ENCODE peak calls at places on chromosomes 7 and 10, in five cellular contexts. G is IMR-90, C is Karpas-422, E is HCT116, F is fibroblast of lung. S is an unnamed sample.

GRCh38 chr10:70657036-70657435 is 15.3 kb upstream of the ADAMTS14 start:
- DNase-seq in G (peak; percentile 19), C (no peak), E (no peak), F (no peak), S (no peak)

GRCh38 chr10:35819736-35820135 is 177.6 kb upstream of the FZD8 start:
- DNase-seq in G (no peak), C (no peak), E (no peak), F (no peak), S (no peak)

GRCh38 chr7:91411062-91411461 is 146.8 kb downstream of the FZD1 start:
- DNase-seq in G (no peak), C (peak; percentile 45), E (no peak), F (peak; percentile 42), S (no peak)

GRCh38 chr7:262251-262572 is 27.8 kb upstream of the FOXL3 start:
- DNase-seq in G (no peak), C (no peak), E (no peak), F (no peak), S (no peak)

GRCh38 chr7:574661-575395 is 55.2 kb upstream of the PDGFA start:
- DNase-seq in G (no peak), C (no peak), E (no peak), F (no peak), S (no peak)

GRCh38 chr7:50349399-50349798 is 44.9 kb downstream of the IKZF1 start:
- DNase-seq in G (no peak), C (no peak), E (no peak), F (no peak), S (no peak)

GRCh38 chr7:159109092-159110035 is 35.3 kb downstream of the VIPR2 start:
- DNase-seq in G (no peak), C (no peak), E (no peak), F (peak; percentile 2), S (no peak)

GRCh38 chr10:117666131-117666530 is 123.6 kb downstream of the EMX2 start:
- DNase-seq in G (no peak), C (no peak), E (no peak), F (no peak), S (no peak)

GRCh38 chr10:60446070-60446833 is 56.6 kb upstream of the ANK3 start:
- DNase-seq in G (no peak), C (no peak), E (no peak), F (no peak), S (no peak)

GRCh38 chr10:33034931-33035330 is 76.9 kb upstream of the ITGB1 start:
- DNase-seq in G (no peak), C (no peak), E (no peak), F (no peak), S (no peak)

GRCh38 chr7:15648461-15648961 is 38.0 kb downstream of the MEOX2 start:
- DNase-seq in G (no peak), C (no peak), E (no peak), F (no peak), S (no peak)

GRCh38 chr10:103040424-103040823 is 122.3 kb downstream of the CNNM2 start:
- DNase-seq in G (peak; percentile 97), C (no peak), E (no peak), F (no peak), S (no peak)

GRCh38 chr10:120583424-120584108 is 126.5 kb downstream of the PLPP4 start:
- DNase-seq in G (no peak), C (no peak), E (no peak), F (no peak), S (no peak)

GRCh38 chr7:111835066-111835465 is 272.8 kb upstream of the IMMP2L start:
- DNase-seq in G (peak; percentile 89), C (no peak), E (no peak), F (peak; percentile 81), S (no peak)

GRCh38 chr7:77831481-77831880 is 32.9 kb downstream of the PHTF2 start:
- DNase-seq in G (no peak), C (no peak), E (no peak), F (no peak), S (no peak)

GRCh38 chr7:36521911-36522310 is 132.2 kb downstream of the ANLN start:
- DNase-seq in G (no peak), C (no peak), E (no peak), F (no peak), S (no peak)

GRCh38 chr10:18085855-18086254 is 54.4 kb upstream of the CACNB2 start:
- DNase-seq in G (no peak), C (no peak), E (no peak), F (no peak), S (no peak)

GRCh38 chr10:77328272-77328816 is 309.3 kb downstream of the KCNMA1 start:
- DNase-seq in G (peak; percentile 48), C (peak; percentile 59), E (no peak), F (peak; percentile 49), S (no peak)

GRCh38 chr7:141573511-141573910 is 22.3 kb downstream of the AGK start:
- DNase-seq in G (no peak), C (no peak), E (no peak), F (no peak), S (no peak)

GRCh38 chr10:61855771-61856170 is 45.7 kb upstream of the ARID5B start:
- DNase-seq in G (no peak), C (no peak), E (no peak), F (no peak), S (no peak)

GRCh38 chr10:113920819-113921345 is 66.4 kb downstream of the NHLRC2 start:
- DNase-seq in G (no peak), C (no peak), E (no peak), F (no peak), S (no peak)

GRCh38 chr7:90677742-90678439 is 81.8 kb downstream of the CDK14 start:
- DNase-seq in G (peak; percentile 34), C (no peak), E (no peak), F (no peak), S (no peak)

GRCh38 chr7:16532272-16532671 is 5.6 kb downstream of the LRRC72 start:
- DNase-seq in G (no peak), C (no peak), E (no peak), F (no peak), S (no peak)

GRCh38 chr10:78572565-78572964 is 496.2 kb upstream of the ZMIZ1 start:
- DNase-seq in G (no peak), C (no peak), E (no peak), F (peak; percentile 42), S (no peak)

GRCh38 chr7:83162402-83163256 is at the start of gene PCLO:
- DNase-seq in G (peak; percentile 3), C (no peak), E (peak; percentile 92), F (peak; percentile 33), S (peak; percentile 98)
- H2AFZ ChIP-seq in G (peak within 1 kb of the TSS; percentile 89), C (no peak within 1 kb of the TSS), E (peak within 1 kb of the TSS; percentile 95), F (peak within 1 kb of the TSS; percentile 53), S (peak within 1 kb of the TSS; percentile 97)

GRCh38 chr10:72089618-72090017 is 1.3 kb upstream of the SPOCK2 start:
- DNase-seq in G (no peak), C (no peak), E (no peak), F (peak; percentile 50), S (no peak)

GRCh38 chr10:72090326-72090725 is 2.0 kb upstream of the SPOCK2 start:
- DNase-seq in G (no peak), C (no peak), E (no peak), F (no peak), S (peak; percentile 87)

GRCh38 chr10:72087969-72088878 is at the start of gene SPOCK2:
- DNase-seq in G (no peak), C (no peak), E (no peak), F (peak; percentile 7), S (peak; percentile 26)

GRCh38 chr10:72087392-72087968 is 871 bp downstream of the SPOCK2 start:
- DNase-seq in G (no peak), C (no peak), E (no peak), F (no peak), S (no peak)

GRCh38 chr10:72088879-72089585 is 681 bp upstream of the SPOCK2 start:
- DNase-seq in G (no peak), C (no peak), E (no peak), F (peak; percentile 60), S (peak; percentile 1)
- H2AFZ ChIP-seq in G (no peak overlapping the region), C (no peak overlapping the region), E (no peak overlapping the region), F (no peak overlapping the region), S (no peak overlapping the region)

GRCh38 chr7:28055161-28055544 is 125.4 kb downstream of the JAZF1 start:
- DNase-seq in G (peak; percentile 37), C (no peak), E (no peak), F (no peak), S (no peak)
- H2AFZ ChIP-seq in G (peak overlapping the region; percentile 52), C (no peak overlapping the region), E (no peak overlapping the region), F (no peak overlapping the region), S (no peak overlapping the region)

GRCh38 chr10:119286516-119286915 is 79.1 kb downstream of the GRK5 start:
- DNase-seq in G (no peak), C (no peak), E (no peak), F (no peak), S (no peak)

GRCh38 chr10:119283387-119283786 is 76.0 kb downstream of the GRK5 start:
- DNase-seq in G (no peak), C (no peak), E (no peak), F (no peak), S (no peak)

GRCh38 chr10:119283818-119284217 is 76.4 kb downstream of the GRK5 start:
- DNase-seq in G (no peak), C (no peak), E (no peak), F (no peak), S (no peak)

GRCh38 chr10:119285495-119286267 is 78.3 kb downstream of the GRK5 start:
- DNase-seq in G (no peak), C (no peak), E (no peak), F (no peak), S (no peak)

DNA sequence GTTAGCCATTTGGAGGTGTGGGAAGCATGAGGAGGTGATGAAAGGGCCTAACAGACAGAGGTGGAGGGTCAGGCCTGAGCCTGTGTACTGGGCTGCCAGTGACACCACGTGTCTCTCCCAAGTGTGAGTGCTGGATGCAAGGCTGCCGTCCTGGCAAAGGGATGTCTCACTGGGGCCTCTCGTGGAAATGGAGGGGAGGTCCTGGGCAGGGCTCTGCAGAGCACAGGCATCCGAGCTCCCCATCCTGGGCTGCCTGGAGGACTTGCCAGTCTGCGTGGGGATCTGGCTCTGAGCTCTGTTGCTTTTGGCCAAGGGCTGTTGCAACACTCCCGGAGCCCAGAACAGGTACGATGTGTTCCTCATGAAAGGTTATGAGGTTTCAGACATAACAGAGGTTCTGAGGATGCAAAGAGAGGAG is 77.3 kb downstream of the GRK5 start:
- DNase-seq in G (no peak), C (no peak), E (no peak), F (no peak), S (no peak)
- H2AFZ ChIP-seq in G (no peak overlapping the region), C (no peak overlapping the region), E (no peak overlapping the region), F (no peak overlapping the region), S (no peak overlapping the region)

S was measured in PC-9.